ENCODE peak calls at places on chromosome 3, in four cellular contexts. U, B, Y and L are unnamed samples.

GRCh38 chr3:183506674-183507290 is 48.7 kb downstream of the KLHL6 start:
- DNase-seq in U (no peak), Y (no peak), B (no peak), L (no peak)

GRCh38 chr3:139301654-139302053 is 42.2 kb upstream of the MRPS22 start:
- DNase-seq in B (no peak), U (no peak), Y (no peak), L (no peak)

GRCh38 chr3:67453628-67454027 is 200.8 kb downstream of the SUCLG2 start:
- DNase-seq in U (no peak), Y (no peak), B (no peak), L (no peak)

GRCh38 chr3:46655271-46655670 is 38.2 kb downstream of the ALS2CL start:
- DNase-seq in Y (no peak), B (no peak), U (no peak), L (no peak)

GRCh38 chr3:42247576-42248027 is 18.4 kb downstream of the CCK start:
- DNase-seq in Y (peak; percentile 88), U (peak; percentile 60), B (peak; percentile 89), L (peak; percentile 73)

GRCh38 chr3:179768080-179768479 is 115.2 kb downstream of the USP13 start:
- DNase-seq in B (no peak), U (peak; percentile 39), Y (peak; percentile 90), L (no peak)

GRCh38 chr3:142850395-142851023 is 38.4 kb downstream of the PCOLCE2 start:
- DNase-seq in Y (peak; percentile 84), U (no peak), B (no peak), L (no peak)

GRCh38 chr3:109337393-109337792 is at the start of gene DPPA4:
- DNase-seq in B (no peak), Y (no peak), U (no peak), L (no peak)

GRCh38 chr3:186241910-186242821 is 119.9 kb downstream of the DGKG start:
- DNase-seq in B (peak; percentile 91), U (peak; percentile 43), Y (peak; percentile 66), L (peak; percentile 54)

GRCh38 chr3:173920386-173920785 is 522.8 kb downstream of the NLGN1 start:
- DNase-seq in B (no peak), Y (peak; percentile 32), U (no peak), L (no peak)

GRCh38 chr3:151037746-151038145 is 47.7 kb upstream of the MED12L start:
- DNase-seq in U (no peak), Y (peak; percentile 75), B (no peak), L (no peak)

GRCh38 chr3:100517276-100517675 is 24.9 kb downstream of the TMEM45A start:
- DNase-seq in B (no peak), Y (no peak), U (no peak), L (no peak)

GRCh38 chr3:33146791-33147445 is 33.1 kb downstream of the CRTAP start:
- DNase-seq in B (no peak), U (no peak), Y (peak; percentile 39), L (no peak)

GRCh38 chr3:152060701-152061100 is 187.3 kb downstream of the SUCNR1 start:
- DNase-seq in Y (no peak), U (no peak), B (no peak), L (no peak)

GRCh38 chr3:124172846-124173245 is 180.9 kb upstream of the ROPN1 start:
- DNase-seq in Y (peak; percentile 10), U (no peak), B (no peak), L (no peak)

DNA sequence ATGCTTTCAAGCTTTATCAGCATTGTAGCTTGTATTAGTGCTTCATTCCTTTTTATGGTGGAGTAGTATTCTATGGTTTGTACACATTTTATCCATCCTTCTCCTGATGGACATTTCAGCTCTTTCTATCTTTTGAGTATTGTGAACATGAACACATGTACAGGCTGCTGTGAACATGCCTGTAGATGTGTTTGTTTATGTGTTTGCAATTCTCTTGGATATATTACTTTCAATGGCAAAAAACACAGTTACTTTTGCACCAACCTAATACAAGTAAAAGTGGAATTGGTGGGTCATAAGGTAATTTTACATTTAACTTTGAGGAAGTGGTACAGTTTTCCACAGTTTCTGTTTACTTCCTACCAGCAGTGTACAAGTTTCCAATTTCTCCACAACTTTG is 180.4 kb downstream of the FNDC3B start:
- DNase-seq in U (no peak), Y (no peak), B (no peak), L (no peak)
- H3K4me1 ChIP-seq in U (no peaks in the 10 kb centered on the region), Y (peaks cover 40% of the 10 kb centered on the region), B (no peaks in the 10 kb centered on the region), L (peaks cover 6% of the 10 kb centered on the region)

GRCh38 chr3:63872135-63872924 is 8.7 kb downstream of the ATXN7 start:
- DNase-seq in Y (peak; percentile 74), B (no peak), U (no peak), L (no peak)
- H3K4me1 ChIP-seq in Y (peaks cover 20% of the 10 kb centered on the region), B (peaks cover 76% of the 10 kb centered on the region), U (peaks cover 1% of the 10 kb centered on the region), L (no peaks in the 10 kb centered on the region)

DNA sequence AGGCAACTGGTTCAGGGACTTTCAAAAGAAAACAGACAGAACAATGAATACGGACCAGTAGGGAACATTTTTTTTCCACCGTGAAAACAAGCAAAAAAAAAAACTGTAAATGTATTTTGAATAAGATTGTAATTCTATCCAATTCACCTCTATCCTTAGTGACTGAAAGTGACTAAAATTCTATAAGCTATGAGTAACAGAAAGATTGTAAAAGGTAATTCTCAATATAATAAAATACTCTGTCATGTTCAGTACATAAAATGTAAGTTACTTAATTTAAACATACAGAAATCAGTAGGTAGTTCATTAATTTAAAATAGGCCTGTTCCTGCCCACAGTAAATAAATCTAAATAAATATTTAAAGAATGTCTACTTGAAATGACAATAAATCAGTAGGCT is 368.2 kb upstream of the ARHGEF26 start:
- DNase-seq in Y (peak; percentile 55), U (no peak), B (no peak), L (no peak)
- H3K4me1 ChIP-seq in Y (peaks cover 42% of the 10 kb centered on the region), U (no peaks in the 10 kb centered on the region), B (no peaks in the 10 kb centered on the region), L (peaks cover 3% of the 10 kb centered on the region)

GRCh38 chr3:126018995-126019394 is 50.0 kb downstream of the ROPN1B start:
- DNase-seq in B (no peak), Y (no peak), U (no peak), L (no peak)
- H3K4me1 ChIP-seq in B (no peaks in the 10 kb centered on the region), Y (no peaks in the 10 kb centered on the region), U (no peaks in the 10 kb centered on the region), L (no peaks in the 10 kb centered on the region)

DNA sequence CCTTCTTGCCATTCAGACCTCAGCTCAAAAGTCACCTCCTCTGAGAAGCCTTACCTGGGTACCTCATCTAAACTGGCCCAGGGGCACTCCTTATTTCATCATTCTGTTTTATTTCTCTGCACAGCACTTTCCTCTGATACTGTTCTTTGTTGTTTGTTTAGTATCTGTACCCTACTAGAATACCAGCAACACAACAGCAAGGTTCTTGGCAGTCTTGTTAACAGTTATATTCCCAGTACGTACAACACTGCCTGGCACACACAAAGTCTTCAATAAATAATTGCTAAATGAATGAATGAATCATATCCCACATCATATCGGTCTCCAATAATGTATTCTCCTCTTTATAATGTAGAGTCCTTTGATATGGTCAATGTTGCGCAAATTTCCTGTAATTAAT is 188.1 kb downstream of the FOXP1 start:
- DNase-seq in B (no peak), U (no peak), Y (no peak), L (peak; percentile 36)
- H3K4me1 ChIP-seq in B (peaks cover 89% of the 10 kb centered on the region), U (peaks cover 17% of the 10 kb centered on the region), Y (peaks cover 12% of the 10 kb centered on the region), L (peaks cover 2% of the 10 kb centered on the region)

GRCh38 chr3:170749185-170749584 is 120.8 kb downstream of the RPL22L1 start:
- DNase-seq in Y (no peak), B (no peak), U (no peak), L (no peak)
- H3K4me1 ChIP-seq in Y (peaks cover 70% of the 10 kb centered on the region), B (no peaks in the 10 kb centered on the region), U (no peaks in the 10 kb centered on the region), L (no peaks in the 10 kb centered on the region)

GRCh38 chr3:197366301-197367044 is 68.1 kb upstream of the DLG1 start:
- DNase-seq in U (no peak), Y (peak; percentile 96), B (no peak), L (peak; percentile 36)

GRCh38 chr3:197368821-197369220 is 70.4 kb upstream of the DLG1 start:
- DNase-seq in Y (no peak), U (no peak), B (no peak), L (no peak)

GRCh38 chr3:197365621-197366020 is 67.2 kb upstream of the DLG1 start:
- DNase-seq in Y (peak; percentile 31), B (no peak), U (no peak), L (no peak)

GRCh38 chr3:197368330-197368729 is 69.9 kb upstream of the DLG1 start:
- DNase-seq in B (no peak), Y (no peak), U (no peak), L (no peak)

GRCh38 chr3:197367081-197367780 is 68.8 kb upstream of the DLG1 start:
- DNase-seq in B (no peak), Y (peak; percentile 99), U (no peak), L (peak; percentile 49)
- H3K4me1 ChIP-seq in B (no peaks in the 10 kb centered on the region), Y (peaks cover 67% of the 10 kb centered on the region), U (no peaks in the 10 kb centered on the region), L (peaks cover 1% of the 10 kb centered on the region)